ENCODE peak calls at places on chromosomes 2 and 18, in six cellular contexts. P is RWPE1, O is PC-3, A is adrenal gland, X is psoas muscle, S is H9. F is an unnamed sample.

GRCh38 chr2:197863744-197864143 is 59.4 kb downstream of the PLCL1 start:
- DNase-seq in P (no peak), O (no peak), A (no peak), X (no peak), S (no peak), F (no peak)

GRCh38 chr2:170973225-170973491 is 44.1 kb downstream of the GORASP2 start:
- DNase-seq in P (no peak), O (no peak), A (no peak), X (no peak), S (no peak), F (no peak)

GRCh38 chr18:63374520-63374919 is 7.5 kb upstream of the KDSR start:
- DNase-seq in P (no peak), O (no peak), A (no peak), X (no peak), S (no peak), F (no peak)

GRCh38 chr2:201777043-201777442 is 3.7 kb downstream of the ALS2 start:
- DNase-seq in P (no peak), O (no peak), A (no peak), X (no peak), S (no peak), F (no peak)

GRCh38 chr18:10402876-10403559 is 51.4 kb upstream of the APCDD1 start:
- DNase-seq in P (no peak), O (no peak), A (no peak), X (no peak), S (no peak), F (no peak)

GRCh38 chr2:58930541-58930940 is 689.4 kb upstream of the FANCL start:
- DNase-seq in P (no peak), O (no peak), A (no peak), X (no peak), S (no peak), F (no peak)

GRCh38 chr2:156472686-156473085 is 36.5 kb downstream of the GPD2 start:
- DNase-seq in P (no peak), O (no peak), A (no peak), X (no peak), S (no peak), F (no peak)

GRCh38 chr2:84906900-84907714 is 1.7 kb downstream of the TMSB10 start:
- DNase-seq in P (peak), O (peak), A (peak), X (peak), S (peak), F (peak)

GRCh38 chr2:102051659-102052366 is 60.1 kb downstream of the IL1R2 start:
- DNase-seq in P (no peak), O (no peak), A (no peak), X (no peak), S (no peak), F (peak)

GRCh38 chr2:152678808-152679207 is 38.5 kb downstream of the PRPF40A start:
- DNase-seq in P (no peak), O (no peak), A (no peak), X (no peak), S (no peak), F (no peak)

GRCh38 chr18:23826850-23827620 is 137.8 kb downstream of the LAMA3 start:
- DNase-seq in P (no peak), O (no peak), A (no peak), X (no peak), S (no peak), F (no peak)

GRCh38 chr2:8886876-8887275 is 49.5 kb upstream of the KIDINS220 start:
- DNase-seq in P (no peak), O (no peak), A (no peak), X (no peak), S (no peak), F (no peak)

GRCh38 chr2:105329561-105330495 is at the start of gene TGFBRAP1:
- DNase-seq in P (peak), O (peak), A (peak), X (peak), S (peak), F (peak)

GRCh38 chr2:70964596-70965386 is 13.6 kb upstream of the ANKRD53 start:
- DNase-seq in P (peak), O (no peak), A (peak), X (peak), S (peak), F (peak)

GRCh38 chr2:159515482-159515881 is 100.9 kb downstream of the BAZ2B start:
- DNase-seq in P (no peak), O (no peak), A (no peak), X (no peak), S (no peak), F (no peak)

GRCh38 chr18:51041677-51042076 is 11.7 kb downstream of the SMAD4 start:
- DNase-seq in P (no peak), O (no peak), A (no peak), X (no peak), S (no peak), F (no peak)

GRCh38 chr2:198077477-198077876 is 273.1 kb downstream of the PLCL1 start:
- DNase-seq in P (no peak), O (no peak), A (no peak), X (no peak), S (no peak), F (no peak)

GRCh38 chr2:118801154-118801553 is 46.3 kb downstream of the EN1 start:
- DNase-seq in P (no peak), O (no peak), A (no peak), X (no peak), S (no peak), F (no peak)

GRCh38 chr2:48467637-48468036 is 62.3 kb upstream of the STON1 start:
- DNase-seq in P (no peak), O (no peak), A (no peak), X (no peak), S (no peak), F (no peak)

GRCh38 chr2:96147593-96148201 is 2.5 kb upstream of the DUSP2 start:
- DNase-seq in P (no peak), O (no peak), A (no peak), X (no peak), S (peak), F (no peak)

GRCh38 chr2:239266779-239267410 is 133.9 kb downstream of the HDAC4 start:
- DNase-seq in P (no peak), O (no peak), A (peak), X (peak), S (no peak), F (no peak)

GRCh38 chr18:57791911-57792310 is 11.2 kb downstream of the ATP8B1 start:
- DNase-seq in P (no peak), O (no peak), A (no peak), X (no peak), S (no peak), F (no peak)

GRCh38 chr2:197628043-197628500 is 47.3 kb downstream of the RFTN2 start:
- DNase-seq in P (no peak), O (peak), A (no peak), X (no peak), S (no peak), F (peak)

GRCh38 chr2:70926042-70926441 is 9.7 kb upstream of the ATP6V1B1 start:
- DNase-seq in P (no peak), O (no peak), A (no peak), X (peak), S (peak), F (no peak)

GRCh38 chr2:200159829-200160781 is 146.4 kb upstream of the SPATS2L start:
- DNase-seq in P (no peak), O (peak), A (no peak), X (no peak), S (no peak), F (no peak)

GRCh38 chr2:88201811-88202169 is 31.6 kb downstream of the THNSL2 start:
- DNase-seq in P (no peak), O (no peak), A (no peak), X (no peak), S (no peak), F (no peak)

GRCh38 chr18:5058768-5059539 is 138.1 kb downstream of the AKAIN1 start:
- DNase-seq in P (no peak), O (no peak), A (no peak), X (peak), S (no peak), F (no peak)

GRCh38 chr2:165576409-165576808 is 106.9 kb downstream of the CSRNP3 start:
- DNase-seq in P (no peak), O (no peak), A (no peak), X (no peak), S (no peak), F (no peak)

GRCh38 chr2:109675666-109676345 is 61.6 kb downstream of the SOWAHC start:
- DNase-seq in P (no peak), O (no peak), A (no peak), X (no peak), S (no peak), F (no peak)

GRCh38 chr2:222000326-222000725 is 298.5 kb downstream of the PAX3 start:
- DNase-seq in P (peak), O (peak), A (no peak), X (no peak), S (no peak), F (no peak)

GRCh38 chr18:46759885-46760284 is 3.0 kb upstream of the ST8SIA5 start:
- DNase-seq in P (no peak), O (no peak), A (no peak), X (no peak), S (no peak), F (no peak)

GRCh38 chr2:204652063-204652462 is 106.8 kb downstream of the PARD3B start:
- DNase-seq in P (no peak), O (no peak), A (no peak), X (no peak), S (no peak), F (no peak)

GRCh38 chr2:58601017-58601416 is 359.9 kb upstream of the FANCL start:
- DNase-seq in P (peak), O (peak), A (no peak), X (no peak), S (no peak), F (no peak)

GRCh38 chr2:551621-552020 is 125.6 kb downstream of the TMEM18 start:
- DNase-seq in P (no peak), O (no peak), A (no peak), X (no peak), S (peak), F (no peak)

GRCh38 chr2:159094173-159094737 is 125.8 kb downstream of the TANC1 start:
- DNase-seq in P (no peak), O (no peak), A (no peak), X (no peak), S (no peak), F (peak)

GRCh38 chr2:200156140-200156858 is 150.2 kb upstream of the SPATS2L start:
- DNase-seq in P (peak), O (peak), A (peak), X (peak), S (no peak), F (peak)

GRCh38 chr18:57428221-57429150 is 6.7 kb upstream of the ONECUT2 start:
- DNase-seq in P (no peak), O (no peak), A (no peak), X (no peak), S (no peak), F (no peak)

GRCh38 chr18:79607361-79607930 is 72.2 kb upstream of the CTDP1 start:
- DNase-seq in P (no peak), O (no peak), A (no peak), X (peak), S (no peak), F (peak)

GRCh38 chr2:160372585-160372984 is 121.0 kb downstream of the RBMS1 start:
- DNase-seq in P (no peak), O (no peak), A (no peak), X (no peak), S (no peak), F (no peak)

GRCh38 chr2:95034818-95035217 is 9.3 kb downstream of the MAL start:
- DNase-seq in P (no peak), O (no peak), A (no peak), X (no peak), S (no peak), F (no peak)

DNA sequence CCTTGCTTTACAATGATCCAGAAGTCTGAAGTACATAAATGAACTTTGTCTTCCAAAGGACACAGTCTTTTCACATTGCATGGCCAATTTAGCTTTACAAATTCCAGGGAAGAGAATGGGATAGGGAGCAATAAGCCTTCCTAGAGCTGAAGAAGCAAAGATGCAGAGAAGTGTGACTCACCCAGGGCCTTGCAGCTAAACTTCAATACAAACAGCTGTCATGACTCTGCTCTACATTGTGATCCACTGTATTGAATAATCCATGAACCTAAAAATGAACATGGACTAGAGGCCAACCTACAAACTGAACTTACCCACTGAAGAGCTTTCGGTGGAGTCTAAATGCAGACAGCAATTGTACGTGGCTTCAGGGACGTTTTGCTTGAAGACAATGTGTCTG is 422.3 kb downstream of the CMPK2 start:
- DNase-seq in P (no peak), O (no peak), A (no peak), X (no peak), S (no peak), F (no peak)
- H3K27ac ChIP-seq in P (no peak), O (no peak), A (no peak), X (no peak), S (no peak), F (no peak)

GRCh38 chr2:45003586-45004568 is 5.4 kb downstream of the SIX2 start:
- DNase-seq in P (no peak), O (no peak), A (no peak), X (no peak), S (peak), F (no peak)

GRCh38 chr2:45000341-45000901 is 8.8 kb downstream of the SIX2 start:
- DNase-seq in P (no peak), O (no peak), A (no peak), X (no peak), S (peak), F (peak)

GRCh38 chr2:45002661-45003210 is 6.5 kb downstream of the SIX2 start:
- DNase-seq in P (no peak), O (no peak), A (no peak), X (no peak), S (peak), F (no peak)

GRCh38 chr2:45000921-45001628 is 8.2 kb downstream of the SIX2 start:
- DNase-seq in P (no peak), O (no peak), A (no peak), X (peak), S (peak), F (no peak)

GRCh38 chr2:45001629-45002385 is 7.4 kb downstream of the SIX2 start:
- DNase-seq in P (no peak), O (no peak), A (no peak), X (no peak), S (peak), F (no peak)
- H3K27ac ChIP-seq in P (no peak), O (no peak), A (no peak), X (no peak), S (no peak), F (no peak)

DNA sequence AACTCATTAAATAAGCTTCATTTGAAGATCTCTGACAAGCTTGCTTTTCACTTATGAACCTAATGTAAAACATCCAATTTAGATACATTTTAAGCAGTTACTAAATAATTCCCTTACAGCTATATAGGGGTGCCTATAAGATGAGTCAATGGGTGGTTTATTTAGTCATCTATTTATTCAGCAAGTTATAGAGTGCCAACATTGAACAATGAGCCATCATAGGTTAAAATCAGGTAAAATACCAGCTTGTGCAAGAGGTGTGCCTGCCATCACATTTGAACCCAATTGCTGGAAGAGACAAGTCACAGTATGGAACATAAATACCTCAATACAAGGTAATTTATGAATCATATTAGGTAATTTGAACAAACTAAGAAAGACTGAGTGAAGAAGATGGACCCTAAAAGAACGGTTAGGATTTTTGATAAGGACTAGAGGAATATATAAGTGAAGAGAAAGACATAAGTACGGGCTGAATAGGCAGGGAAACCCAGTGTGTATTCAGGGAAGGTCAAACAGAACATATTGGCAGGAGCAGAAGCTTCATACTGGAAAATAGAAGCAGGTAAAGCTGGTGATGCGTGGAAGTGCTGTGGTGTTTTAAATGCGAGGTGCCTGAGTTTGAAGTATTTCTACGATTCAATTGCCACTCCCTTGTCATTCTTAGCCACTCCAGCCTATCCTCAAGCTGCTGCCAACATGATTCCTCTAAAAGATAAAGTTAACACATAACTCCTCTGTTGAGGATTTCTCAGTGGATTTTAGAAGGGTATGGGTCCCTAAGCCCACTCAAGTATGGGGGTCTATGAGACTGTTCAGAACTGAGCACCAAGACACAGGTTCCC is 18.9 kb upstream of the STAT4 start:
- DNase-seq in P (peak), O (peak), A (no peak), X (no peak), S (no peak), F (no peak)
- H3K27ac ChIP-seq in P (peak), O (peak), A (no peak), X (no peak), S (no peak), F (no peak)

GRCh38 chr2:112305132-112305531 is 29.7 kb downstream of the ZC3H6 start:
- DNase-seq in P (no peak), O (no peak), A (no peak), X (no peak), S (no peak), F (no peak)

GRCh38 chr2:112301171-112301584 is 25.8 kb downstream of the ZC3H6 start:
- DNase-seq in P (no peak), O (no peak), A (no peak), X (no peak), S (no peak), F (no peak)

GRCh38 chr2:112301973-112302372 is 26.6 kb downstream of the ZC3H6 start:
- DNase-seq in P (no peak), O (no peak), A (no peak), X (no peak), S (no peak), F (no peak)

GRCh38 chr2:112304298-112304941 is 29.0 kb downstream of the ZC3H6 start:
- DNase-seq in P (no peak), O (no peak), A (no peak), X (no peak), S (no peak), F (no peak)
- H3K27ac ChIP-seq in P (no peak), O (no peak), A (no peak), X (no peak), S (no peak), F (peak)

GRCh38 chr18:9057646-9058045 is 44.9 kb upstream of the NDUFV2 start:
- DNase-seq in P (no peak), O (no peak), A (no peak), X (no peak), S (no peak), F (peak)

GRCh38 chr18:9055185-9055584 is 47.3 kb upstream of the NDUFV2 start:
- DNase-seq in P (peak), O (peak), A (no peak), X (no peak), S (no peak), F (no peak)

GRCh38 chr18:9055626-9056025 is 46.9 kb upstream of the NDUFV2 start:
- DNase-seq in P (no peak), O (no peak), A (no peak), X (no peak), S (no peak), F (no peak)

GRCh38 chr18:9049495-9049809 is 53.0 kb upstream of the NDUFV2 start:
- DNase-seq in P (no peak), O (no peak), A (no peak), X (no peak), S (no peak), F (no peak)

DNA sequence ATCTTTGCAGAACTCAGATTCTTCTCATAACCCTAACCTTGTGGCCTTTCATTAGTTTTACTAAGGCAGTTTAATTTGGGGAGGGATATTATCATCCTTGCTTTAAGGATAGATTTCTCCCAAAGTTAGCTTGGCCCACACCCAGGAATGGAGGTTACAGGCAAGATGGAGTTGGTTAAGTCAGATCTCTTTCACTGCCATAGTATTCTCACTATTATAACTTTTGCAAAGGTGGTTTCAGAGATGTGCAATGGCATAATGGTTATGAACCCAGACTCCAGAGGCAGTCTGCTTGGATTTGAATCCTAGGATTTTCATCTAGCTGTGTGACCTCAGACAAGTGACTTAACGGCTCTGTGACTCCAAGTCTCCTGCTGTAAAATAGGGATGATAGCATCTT is 48.7 kb upstream of the NDUFV2 start:
- DNase-seq in P (no peak), O (no peak), A (no peak), X (no peak), S (no peak), F (no peak)
- H3K27ac ChIP-seq in P (no peak), O (no peak), A (no peak), X (no peak), S (no peak), F (no peak)

GRCh38 chr2:36453652-36454051 is 98.1 kb downstream of the CRIM1 start:
- DNase-seq in P (no peak), O (no peak), A (no peak), X (no peak), S (no peak), F (no peak)
- H3K27ac ChIP-seq in P (no peak), O (no peak), A (no peak), X (no peak), S (no peak), F (no peak)

GRCh38 chr2:134792147-134792546 is 46.3 kb upstream of the ACMSD start:
- DNase-seq in P (no peak), O (no peak), A (no peak), X (no peak), S (no peak), F (no peak)

GRCh38 chr2:134796373-134796772 is 42.0 kb upstream of the ACMSD start:
- DNase-seq in P (no peak), O (no peak), A (no peak), X (no peak), S (no peak), F (no peak)

GRCh38 chr2:134799936-134800335 is 38.5 kb upstream of the ACMSD start:
- DNase-seq in P (no peak), O (no peak), A (no peak), X (no peak), S (no peak), F (no peak)

GRCh38 chr2:134791606-134792005 is 46.8 kb upstream of the ACMSD start:
- DNase-seq in P (no peak), O (no peak), A (no peak), X (no peak), S (no peak), F (no peak)

DNA sequence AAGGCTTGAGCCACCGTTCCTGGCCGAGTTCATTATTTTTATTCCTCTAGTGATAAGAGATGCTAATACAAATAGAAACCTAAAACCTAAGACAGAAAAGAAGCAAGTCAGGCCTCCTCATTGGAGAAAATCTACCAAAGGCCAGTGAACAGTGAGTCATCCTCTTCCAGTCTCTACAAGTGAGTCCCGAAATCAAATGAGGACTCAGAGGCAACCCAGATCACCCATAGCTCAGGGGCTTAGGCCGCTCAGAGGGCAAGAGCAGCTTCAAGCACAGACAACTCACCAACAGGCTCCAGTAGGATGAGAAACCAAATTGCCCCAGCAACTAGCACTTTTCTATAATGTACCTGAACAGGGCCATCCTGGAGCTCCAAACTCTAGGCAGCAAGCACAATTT is 42.7 kb upstream of the ACMSD start:
- DNase-seq in P (peak), O (no peak), A (no peak), X (no peak), S (no peak), F (no peak)
- H3K27ac ChIP-seq in P (no peak), O (no peak), A (no peak), X (no peak), S (no peak), F (no peak)

F was measured in right cardiac atrium.